ENCODE peak calls at places on chromosomes 11 and 22, in six cellular contexts. M is pancreas; A is BJ; W is dorsolateral prefrontal cortex; Y is PC-3; K is CD8-positive, alpha-beta T cell. I is an unnamed sample.

GRCh38 chr11:96132437-96132836 is 208.5 kb upstream of the MTMR2 start:
- DNase-seq in M (no peak), A (no peak), W (no peak), Y (peak), K (no peak), I (no peak)

GRCh38 chr11:13053255-13053917 is 44.3 kb downstream of the RASSF10 start:
- DNase-seq in M (no peak), A (no peak), W (no peak), Y (no peak), K (no peak), I (no peak)

GRCh38 chr22:21735198-21736083 is at the start of gene YPEL1:
- DNase-seq in M (peak), A (peak), W (peak), Y (peak), K (peak), I (peak)

GRCh38 chr11:69911310-69912160 is 92.3 kb upstream of the FGF3 start:
- DNase-seq in M (peak), A (no peak), W (peak), Y (no peak), K (no peak), I (no peak)

GRCh38 chr11:118012083-118012669 is 26.0 kb downstream of the IL10RA start:
- DNase-seq in M (no peak), A (no peak), W (no peak), Y (peak), K (peak), I (no peak)

GRCh38 chr11:118263694-118264567 is at the start of gene MPZL2:
- DNase-seq in M (peak), A (no peak), W (no peak), Y (peak), K (peak), I (no peak)

GRCh38 chr11:44574620-44575287 is 9.3 kb downstream of the CD82 start:
- DNase-seq in M (no peak), A (peak), W (no peak), Y (peak), K (no peak), I (peak)

GRCh38 chr22:26547426-26547825 is 35.2 kb upstream of the TFIP11 start:
- DNase-seq in M (no peak), A (no peak), W (no peak), Y (no peak), K (no peak), I (no peak)

GRCh38 chr11:78742430-78742829 is 167.8 kb upstream of the NARS2 start:
- DNase-seq in M (peak), A (no peak), W (no peak), Y (peak), K (no peak), I (no peak)

GRCh38 chr11:72950685-72951084 is 136.5 kb downstream of the ATG16L2 start:
- DNase-seq in M (no peak), A (no peak), W (no peak), Y (no peak), K (no peak), I (no peak)

GRCh38 chr11:102640946-102641345 is 15.8 kb upstream of the MMP20 start:
- DNase-seq in M (no peak), A (no peak), W (no peak), Y (no peak), K (no peak), I (no peak)

GRCh38 chr22:32333769-32334639 is 23.7 kb upstream of the RFPL3 start:
- DNase-seq in M (no peak), A (no peak), W (no peak), Y (no peak), K (no peak), I (no peak)

GRCh38 chr11:59556115-59556882 is 45.0 kb downstream of the OR4D9 start:
- DNase-seq in M (no peak), A (no peak), W (peak), Y (peak), K (peak), I (no peak)

GRCh38 chr11:15123849-15124248 is 9.1 kb downstream of the INSC start:
- DNase-seq in M (no peak), A (peak), W (no peak), Y (peak), K (no peak), I (peak)

GRCh38 chr22:46430961-46431838 is 95.7 kb downstream of the TRMU start:
- DNase-seq in M (no peak), A (no peak), W (no peak), Y (no peak), K (no peak), I (no peak)

GRCh38 chr22:46432164-46433068 is 96.9 kb downstream of the TRMU start:
- DNase-seq in M (no peak), A (no peak), W (no peak), Y (no peak), K (peak), I (no peak)

GRCh38 chr22:46428602-46429326 is 93.2 kb downstream of the TRMU start:
- DNase-seq in M (no peak), A (no peak), W (no peak), Y (no peak), K (no peak), I (no peak)

GRCh38 chr22:46428171-46428570 is 92.7 kb downstream of the TRMU start:
- DNase-seq in M (no peak), A (no peak), W (no peak), Y (no peak), K (no peak), I (no peak)

GRCh38 chr22:46429327-46429853 is 93.9 kb downstream of the TRMU start:
- DNase-seq in M (no peak), A (no peak), W (no peak), Y (no peak), K (no peak), I (no peak)
- H3K4me3 ChIP-seq in M (no peak), A (no peak), W (no peak), Y (no peak), K (no peak), I (no peak)

GRCh38 chr11:67466962-67467771 is 1.9 kb downstream of the TMEM134 start:
- DNase-seq in M (no peak), A (no peak), W (no peak), Y (no peak), K (no peak), I (no peak)

GRCh38 chr11:67468509-67468834 is 579 bp downstream of the TMEM134 start:
- DNase-seq in M (no peak), A (no peak), W (no peak), Y (no peak), K (no peak), I (no peak)

GRCh38 chr11:67470337-67471002 is 1.4 kb upstream of the TMEM134 start:
- DNase-seq in M (no peak), A (no peak), W (no peak), Y (no peak), K (no peak), I (no peak)

GRCh38 chr11:67468056-67468455 is 995 bp downstream of the TMEM134 start:
- DNase-seq in M (peak), A (no peak), W (peak), Y (peak), K (no peak), I (no peak)

GRCh38 chr11:67468835-67469811 is at the start of gene TMEM134:
- DNase-seq in M (peak), A (no peak), W (peak), Y (peak), K (peak), I (peak)
- TF ChIP-seq CTCF in M (no peak), A (peak), W (peak), Y (peak), K (peak), I (peak)

GRCh38 chr11:68683086-68683951 is 1.0 kb upstream of the GAL start:
- DNase-seq in M (no peak), A (no peak), W (no peak), Y (no peak), K (no peak), I (no peak)

GRCh38 chr11:68683952-68684384 is 376 bp upstream of the GAL start:
- DNase-seq in M (no peak), A (no peak), W (no peak), Y (no peak), K (no peak), I (no peak)

GRCh38 chr11:68686486-68686885 is 2.1 kb downstream of the GAL start:
- DNase-seq in M (no peak), A (no peak), W (no peak), Y (no peak), K (no peak), I (no peak)

GRCh38 chr11:68685656-68686380 is 1.5 kb downstream of the GAL start:
- DNase-seq in M (no peak), A (no peak), W (no peak), Y (no peak), K (no peak), I (no peak)

DNA sequence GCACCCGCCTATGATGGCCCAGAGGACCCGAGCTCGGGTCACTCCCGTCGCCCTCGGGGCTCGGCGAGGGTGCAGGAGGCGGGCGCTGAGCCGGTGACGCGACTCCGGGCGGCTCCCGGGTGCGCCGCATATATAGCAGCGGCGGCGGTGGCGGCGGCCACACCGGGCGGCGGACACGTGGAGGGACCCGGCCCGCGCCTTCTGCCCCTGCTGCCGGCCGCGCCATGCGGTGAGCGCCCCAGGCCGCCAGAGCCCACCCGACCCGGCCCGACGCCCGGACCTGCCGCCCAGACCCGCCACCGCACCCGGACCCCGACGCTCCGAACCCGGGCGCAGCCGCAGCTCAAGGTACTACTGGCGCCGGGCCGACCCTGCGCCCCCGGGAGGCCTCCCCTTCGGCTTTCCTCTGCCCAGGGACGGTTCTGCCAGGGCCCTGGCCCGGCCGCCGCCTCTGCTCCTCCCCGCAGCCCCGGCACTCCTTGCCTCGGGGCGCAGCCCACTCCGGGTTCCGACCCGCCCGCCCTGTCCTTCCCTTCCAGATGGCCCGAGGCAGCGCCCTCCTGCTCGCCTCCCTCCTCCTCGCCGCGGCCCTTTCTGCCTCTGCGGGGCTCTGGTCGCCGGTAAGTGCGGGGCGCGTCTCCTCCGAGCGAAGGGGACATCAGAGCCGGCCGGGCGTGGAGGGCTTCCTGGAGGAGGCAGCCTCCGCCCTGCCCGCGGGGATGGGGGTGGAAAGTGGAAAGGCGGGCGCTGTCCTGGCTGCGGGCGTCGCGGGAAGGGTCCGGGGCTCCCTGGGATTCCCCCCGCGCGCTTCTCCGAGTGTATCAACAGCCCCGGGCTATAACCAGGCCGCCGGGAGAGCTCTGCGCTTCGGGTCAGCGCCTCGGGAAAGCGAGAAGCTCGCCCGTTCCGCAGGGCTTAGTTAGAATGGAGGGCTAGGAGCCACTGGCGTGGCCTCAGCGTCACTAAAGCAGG is at the start of gene GAL:
- DNase-seq in M (peak), A (no peak), W (no peak), Y (peak), K (no peak), I (no peak)
- H3K4me3 ChIP-seq in M (no peak), A (peak), W (peak), Y (peak), K (peak), I (peak)

DNA sequence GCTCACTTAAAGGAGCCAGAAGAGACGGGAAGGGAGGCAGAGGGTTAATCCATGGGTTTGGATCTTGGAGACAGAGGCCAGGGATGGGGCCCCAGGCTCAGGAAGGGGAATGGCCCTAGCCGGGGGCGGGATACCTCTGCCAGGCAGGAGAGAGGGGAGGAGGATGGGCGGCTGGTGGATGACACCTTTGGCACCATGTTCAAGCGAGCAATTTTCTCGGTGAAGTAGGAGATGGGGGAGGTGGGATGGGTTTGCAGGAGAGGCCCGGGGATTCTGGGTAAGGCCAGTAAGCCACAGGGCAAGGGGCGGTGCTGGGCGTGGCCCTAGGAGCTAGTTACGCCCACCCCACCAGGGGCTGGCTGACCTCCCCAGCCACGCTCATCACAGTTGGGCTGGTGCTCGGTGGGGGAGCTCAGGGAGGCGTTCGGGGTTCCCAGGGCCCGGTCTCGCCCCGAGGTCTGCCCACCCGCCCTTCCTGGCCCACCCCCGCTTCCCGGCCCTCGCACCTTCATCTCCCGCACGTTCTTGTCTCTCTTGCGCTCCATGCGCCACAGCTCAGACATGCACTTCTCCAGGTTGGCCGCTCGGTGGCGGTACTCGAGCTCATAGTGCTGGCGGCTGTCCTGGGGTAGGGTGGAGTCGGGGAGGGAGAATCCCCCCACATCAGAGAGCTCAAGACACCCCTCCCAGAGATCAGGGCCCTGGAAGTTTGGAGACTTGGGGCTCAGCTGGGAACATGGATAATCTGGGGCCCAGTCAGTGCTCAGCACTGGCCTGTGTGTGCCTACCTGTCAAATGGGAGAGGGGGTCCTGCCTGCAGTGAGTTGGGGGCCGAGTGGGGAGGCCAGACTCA is 12.7 kb downstream of the BAIAP2L2 start:
- DNase-seq in M (no peak), A (no peak), W (peak), Y (no peak), K (no peak), I (no peak)
- TF ChIP-seq CTCF in M (no peak), A (peak), W (no peak), Y (no peak), K (no peak), I (peak)

GRCh38 chr11:20132667-20133039 is 27.6 kb downstream of the DBX1 start:
- DNase-seq in M (no peak), A (no peak), W (no peak), Y (no peak), K (no peak), I (no peak)
- H3K4me3 ChIP-seq in M (no peak), A (no peak), W (peak), Y (peak), K (peak), I (peak)

DNA sequence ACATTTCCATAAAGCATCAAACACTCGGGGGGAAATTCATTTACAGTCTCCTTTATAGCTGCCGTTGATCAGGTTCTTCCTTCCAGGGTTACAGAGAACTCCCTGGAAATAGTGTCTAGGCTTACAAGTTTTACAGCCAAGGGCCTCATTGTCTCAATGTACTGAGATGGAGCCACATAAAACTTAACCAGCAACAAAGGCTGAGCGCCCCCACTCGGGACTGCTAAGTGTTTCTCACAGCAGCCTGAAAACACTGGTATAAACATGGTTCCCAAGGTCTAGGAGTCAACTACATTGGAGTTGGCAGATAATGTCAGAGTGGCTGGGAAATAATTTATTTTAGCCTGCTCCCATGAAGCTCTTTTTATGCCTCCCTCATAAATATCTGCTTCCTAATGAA is 686.2 kb downstream of the OPCML start:
- DNase-seq in M (no peak), A (no peak), W (no peak), Y (no peak), K (no peak), I (no peak)
- TF ChIP-seq CTCF in M (no peak), A (no peak), W (no peak), Y (no peak), K (no peak), I (no peak)

GRCh38 chr22:43448048-43448447 is 36.2 kb downstream of the MPPED1 start:
- DNase-seq in M (no peak), A (no peak), W (no peak), Y (no peak), K (no peak), I (no peak)

GRCh38 chr22:43443072-43443471 is 31.3 kb downstream of the MPPED1 start:
- DNase-seq in M (no peak), A (no peak), W (no peak), Y (no peak), K (no peak), I (no peak)

GRCh38 chr22:43446881-43447280 is 35.1 kb downstream of the MPPED1 start:
- DNase-seq in M (no peak), A (no peak), W (no peak), Y (peak), K (no peak), I (no peak)

GRCh38 chr22:43449205-43449830 is 37.5 kb downstream of the MPPED1 start:
- DNase-seq in M (no peak), A (no peak), W (no peak), Y (no peak), K (no peak), I (no peak)

DNA sequence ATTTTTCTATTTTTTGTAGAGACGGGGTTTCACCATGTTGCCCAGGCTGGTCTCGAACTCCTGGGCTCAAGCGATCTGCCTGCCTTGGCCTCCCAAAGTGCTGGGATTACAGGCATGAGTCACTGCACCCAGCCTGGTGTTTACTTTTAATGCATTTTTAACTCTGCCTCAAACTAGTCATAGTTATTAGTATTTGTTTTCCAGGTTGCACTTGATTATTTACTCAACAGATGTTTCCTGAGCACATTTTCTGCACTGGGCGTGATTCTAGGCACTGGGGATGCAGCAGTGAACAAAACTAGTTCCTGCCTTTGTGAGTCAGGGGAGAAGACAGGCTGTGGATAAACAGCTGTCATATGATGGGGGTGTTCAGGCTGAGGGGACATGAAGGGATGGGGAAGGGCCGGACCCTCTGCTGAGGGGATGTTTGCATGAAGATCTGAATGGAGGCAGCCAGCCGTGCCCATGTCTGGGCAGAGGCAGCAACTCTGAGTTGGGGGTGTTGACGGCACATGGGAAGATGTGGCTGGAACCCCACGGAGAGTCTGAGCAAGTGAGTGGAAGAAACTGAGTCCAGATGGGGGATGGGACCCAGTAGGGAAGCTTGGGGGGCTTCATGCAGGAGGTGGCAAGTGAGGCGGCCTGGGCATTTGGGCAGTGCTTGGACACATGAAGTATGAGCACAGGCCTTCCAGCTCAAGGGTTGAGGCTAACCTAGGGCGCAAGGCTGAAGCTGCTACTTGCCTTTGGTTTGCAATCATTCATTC is 34.4 kb downstream of the MPPED1 start:
- DNase-seq in M (no peak), A (no peak), W (no peak), Y (peak), K (no peak), I (no peak)
- H3K4me3 ChIP-seq in M (no peak), A (no peak), W (no peak), Y (no peak), K (no peak), I (no peak)

GRCh38 chr22:39622881-39623367 is 52.4 kb downstream of the CACNA1I start:
- DNase-seq in M (peak), A (no peak), W (no peak), Y (peak), K (peak), I (no peak)
- TF ChIP-seq CTCF in M (peak), A (peak), W (peak), Y (peak), K (peak), I (peak)

I was measured in AG09309.